ENCODE peak calls at places on chromosomes 7 and 10, in nine cellular contexts. One of them, this sample, is unnamed.
A peak's percentile ranks its signal among the peaks of the same experiment; 100 is the strongest.

GRCh38 chr10:24292304-24293291 is 83.7 kb downstream of the KIAA1217 start:
- DNase-seq in Right ventricle myocardium superior: no peak
- DNase-seq in hepatocyte: no peak
- DNase-seq in amniotic stem cell: no peak
- DNase-seq in stimulated activated CD8-positive, alpha-beta memory T cell treated with anti-CD3 and anti-CD28 coated beads, Interleukin-15, amount 100 ng/mL, for 4 hours: no peak
- DNase-seq in HS-5: no peak
- DNase-seq in activated naive CD4-positive, alpha-beta T cell: no peak
- DNase-seq in GM19239: no peak
- DNase-seq in anterior cingulate cortex: no peak
- DNase-seq in this sample: no peak

GRCh38 chr10:47421057-47421952 is 37.2 kb upstream of the ZNF488 start:
- DNase-seq in Right ventricle myocardium superior: no peak
- DNase-seq in hepatocyte: no peak
- DNase-seq in amniotic stem cell: peak; percentile 65
- DNase-seq in stimulated activated CD8-positive, alpha-beta memory T cell treated with anti-CD3 and anti-CD28 coated beads, Interleukin-15, amount 100 ng/mL, for 4 hours: no peak
- DNase-seq in HS-5: no peak
- DNase-seq in activated naive CD4-positive, alpha-beta T cell: no peak
- DNase-seq in GM19239: no peak
- DNase-seq in anterior cingulate cortex: no peak
- DNase-seq in this sample: no peak

GRCh38 chr10:113680172-113681111 is 730 bp downstream of the CASP7 start:
- DNase-seq in Right ventricle myocardium superior: peak; percentile 55
- DNase-seq in hepatocyte: peak; percentile 48
- DNase-seq in amniotic stem cell: no peak
- DNase-seq in stimulated activated CD8-positive, alpha-beta memory T cell treated with anti-CD3 and anti-CD28 coated beads, Interleukin-15, amount 100 ng/mL, for 4 hours: peak; percentile 15
- DNase-seq in HS-5: peak; percentile 78
- DNase-seq in activated naive CD4-positive, alpha-beta T cell: no peak
- DNase-seq in GM19239: peak; percentile 9
- DNase-seq in anterior cingulate cortex: peak; percentile 12
- DNase-seq in this sample: peak; percentile 52

GRCh38 chr10:126496771-126497545 is 108.7 kb upstream of the ADAM12 start:
- DNase-seq in Right ventricle myocardium superior: no peak
- DNase-seq in hepatocyte: no peak
- DNase-seq in amniotic stem cell: no peak
- DNase-seq in stimulated activated CD8-positive, alpha-beta memory T cell treated with anti-CD3 and anti-CD28 coated beads, Interleukin-15, amount 100 ng/mL, for 4 hours: no peak
- DNase-seq in HS-5: no peak
- DNase-seq in activated naive CD4-positive, alpha-beta T cell: no peak
- DNase-seq in GM19239: no peak
- DNase-seq in anterior cingulate cortex: no peak
- DNase-seq in this sample: no peak

GRCh38 chr10:110358869-110359629 is 54.3 kb upstream of the SMNDC1 start:
- DNase-seq in Right ventricle myocardium superior: peak; percentile 50
- DNase-seq in hepatocyte: no peak
- DNase-seq in amniotic stem cell: no peak
- DNase-seq in stimulated activated CD8-positive, alpha-beta memory T cell treated with anti-CD3 and anti-CD28 coated beads, Interleukin-15, amount 100 ng/mL, for 4 hours: no peak
- DNase-seq in HS-5: no peak
- DNase-seq in activated naive CD4-positive, alpha-beta T cell: no peak
- DNase-seq in GM19239: no peak
- DNase-seq in anterior cingulate cortex: no peak
- DNase-seq in this sample: no peak

GRCh38 chr10:72173635-72174296 is 42.0 kb upstream of the ANAPC16 start:
- DNase-seq in Right ventricle myocardium superior: no peak
- DNase-seq in hepatocyte: peak; percentile 6
- DNase-seq in amniotic stem cell: no peak
- DNase-seq in stimulated activated CD8-positive, alpha-beta memory T cell treated with anti-CD3 and anti-CD28 coated beads, Interleukin-15, amount 100 ng/mL, for 4 hours: no peak
- DNase-seq in HS-5: no peak
- DNase-seq in activated naive CD4-positive, alpha-beta T cell: no peak
- DNase-seq in GM19239: no peak
- DNase-seq in anterior cingulate cortex: no peak
- DNase-seq in this sample: no peak

GRCh38 chr7:54662701-54663100 is 96.3 kb downstream of the SEC61G start:
- DNase-seq in Right ventricle myocardium superior: no peak
- DNase-seq in hepatocyte: no peak
- DNase-seq in amniotic stem cell: no peak
- DNase-seq in stimulated activated CD8-positive, alpha-beta memory T cell treated with anti-CD3 and anti-CD28 coated beads, Interleukin-15, amount 100 ng/mL, for 4 hours: no peak
- DNase-seq in HS-5: no peak
- DNase-seq in activated naive CD4-positive, alpha-beta T cell: no peak
- DNase-seq in GM19239: no peak
- DNase-seq in anterior cingulate cortex: no peak
- DNase-seq in this sample: no peak

GRCh38 chr7:139648617-139648932 is 125.1 kb downstream of the CLEC2L start:
- DNase-seq in Right ventricle myocardium superior: no peak
- DNase-seq in hepatocyte: no peak
- DNase-seq in amniotic stem cell: no peak
- DNase-seq in stimulated activated CD8-positive, alpha-beta memory T cell treated with anti-CD3 and anti-CD28 coated beads, Interleukin-15, amount 100 ng/mL, for 4 hours: no peak
- DNase-seq in HS-5: no peak
- DNase-seq in activated naive CD4-positive, alpha-beta T cell: no peak
- DNase-seq in GM19239: no peak
- DNase-seq in anterior cingulate cortex: no peak
- DNase-seq in this sample: no peak

GRCh38 chr10:88152720-88153119 is 289.3 kb downstream of the PTEN start:
- DNase-seq in Right ventricle myocardium superior: no peak
- DNase-seq in hepatocyte: peak; percentile 44
- DNase-seq in amniotic stem cell: peak; percentile 97
- DNase-seq in stimulated activated CD8-positive, alpha-beta memory T cell treated with anti-CD3 and anti-CD28 coated beads, Interleukin-15, amount 100 ng/mL, for 4 hours: no peak
- DNase-seq in HS-5: peak; percentile 98
- DNase-seq in activated naive CD4-positive, alpha-beta T cell: peak; percentile 1
- DNase-seq in GM19239: peak; percentile 45
- DNase-seq in anterior cingulate cortex: no peak
- DNase-seq in this sample: no peak

GRCh38 chr7:96599288-96599936 is 110.2 kb downstream of the SEM1 start:
- DNase-seq in Right ventricle myocardium superior: no peak
- DNase-seq in hepatocyte: no peak
- DNase-seq in amniotic stem cell: no peak
- DNase-seq in stimulated activated CD8-positive, alpha-beta memory T cell treated with anti-CD3 and anti-CD28 coated beads, Interleukin-15, amount 100 ng/mL, for 4 hours: no peak
- DNase-seq in HS-5: no peak
- DNase-seq in activated naive CD4-positive, alpha-beta T cell: no peak
- DNase-seq in GM19239: no peak
- DNase-seq in anterior cingulate cortex: no peak
- DNase-seq in this sample: no peak

GRCh38 chr7:94313926-94314325 is 80.8 kb upstream of the COL1A2 start:
- DNase-seq in Right ventricle myocardium superior: no peak
- DNase-seq in hepatocyte: no peak
- DNase-seq in amniotic stem cell: no peak
- DNase-seq in stimulated activated CD8-positive, alpha-beta memory T cell treated with anti-CD3 and anti-CD28 coated beads, Interleukin-15, amount 100 ng/mL, for 4 hours: no peak
- DNase-seq in HS-5: no peak
- DNase-seq in activated naive CD4-positive, alpha-beta T cell: no peak
- DNase-seq in GM19239: no peak
- DNase-seq in anterior cingulate cortex: no peak
- DNase-seq in this sample: no peak

GRCh38 chr10:72332423-72333110 is 22.2 kb downstream of the DNAJB12 start:
- DNase-seq in Right ventricle myocardium superior: no peak
- DNase-seq in hepatocyte: no peak
- DNase-seq in amniotic stem cell: no peak
- DNase-seq in stimulated activated CD8-positive, alpha-beta memory T cell treated with anti-CD3 and anti-CD28 coated beads, Interleukin-15, amount 100 ng/mL, for 4 hours: no peak
- DNase-seq in HS-5: no peak
- DNase-seq in activated naive CD4-positive, alpha-beta T cell: no peak
- DNase-seq in GM19239: no peak
- DNase-seq in anterior cingulate cortex: no peak
- DNase-seq in this sample: peak; percentile 23

GRCh38 chr7:46930336-46930735 is 651.6 kb downstream of the TNS3 start:
- DNase-seq in Right ventricle myocardium superior: no peak
- DNase-seq in hepatocyte: peak; percentile 75
- DNase-seq in amniotic stem cell: peak; percentile 85
- DNase-seq in stimulated activated CD8-positive, alpha-beta memory T cell treated with anti-CD3 and anti-CD28 coated beads, Interleukin-15, amount 100 ng/mL, for 4 hours: no peak
- DNase-seq in HS-5: peak; percentile 93
- DNase-seq in activated naive CD4-positive, alpha-beta T cell: no peak
- DNase-seq in GM19239: no peak
- DNase-seq in anterior cingulate cortex: no peak
- DNase-seq in this sample: no peak

GRCh38 chr10:3754727-3755439 is 30.1 kb downstream of the KLF6 start:
- DNase-seq in Right ventricle myocardium superior: no peak
- DNase-seq in hepatocyte: peak; percentile 81
- DNase-seq in amniotic stem cell: peak; percentile 48
- DNase-seq in stimulated activated CD8-positive, alpha-beta memory T cell treated with anti-CD3 and anti-CD28 coated beads, Interleukin-15, amount 100 ng/mL, for 4 hours: no peak
- DNase-seq in HS-5: no peak
- DNase-seq in activated naive CD4-positive, alpha-beta T cell: no peak
- DNase-seq in GM19239: no peak
- DNase-seq in anterior cingulate cortex: no peak
- DNase-seq in this sample: no peak

GRCh38 chr10:17257466-17258321 is 29.7 kb downstream of the VIM start:
- DNase-seq in Right ventricle myocardium superior: no peak
- DNase-seq in hepatocyte: peak; percentile 85
- DNase-seq in amniotic stem cell: peak; percentile 72
- DNase-seq in stimulated activated CD8-positive, alpha-beta memory T cell treated with anti-CD3 and anti-CD28 coated beads, Interleukin-15, amount 100 ng/mL, for 4 hours: no peak
- DNase-seq in HS-5: peak; percentile 35
- DNase-seq in activated naive CD4-positive, alpha-beta T cell: no peak
- DNase-seq in GM19239: peak; percentile 33
- DNase-seq in anterior cingulate cortex: peak; percentile 10
- DNase-seq in this sample: peak; percentile 33

GRCh38 chr10:110618206-110618605 is 25.9 kb upstream of the RBM20 start:
- DNase-seq in Right ventricle myocardium superior: no peak
- DNase-seq in hepatocyte: no peak
- DNase-seq in amniotic stem cell: no peak
- DNase-seq in stimulated activated CD8-positive, alpha-beta memory T cell treated with anti-CD3 and anti-CD28 coated beads, Interleukin-15, amount 100 ng/mL, for 4 hours: no peak
- DNase-seq in HS-5: no peak
- DNase-seq in activated naive CD4-positive, alpha-beta T cell: no peak
- DNase-seq in GM19239: no peak
- DNase-seq in anterior cingulate cortex: no peak
- DNase-seq in this sample: no peak

GRCh38 chr10:90999512-91000172 is 78.8 kb upstream of the ANKRD1 start:
- DNase-seq in Right ventricle myocardium superior: no peak
- DNase-seq in hepatocyte: no peak
- DNase-seq in amniotic stem cell: no peak
- DNase-seq in stimulated activated CD8-positive, alpha-beta memory T cell treated with anti-CD3 and anti-CD28 coated beads, Interleukin-15, amount 100 ng/mL, for 4 hours: no peak
- DNase-seq in HS-5: no peak
- DNase-seq in activated naive CD4-positive, alpha-beta T cell: no peak
- DNase-seq in GM19239: no peak
- DNase-seq in anterior cingulate cortex: no peak
- DNase-seq in this sample: no peak

GRCh38 chr7:111486472-111487142 is 75.7 kb downstream of the IMMP2L start:
- DNase-seq in Right ventricle myocardium superior: no peak
- DNase-seq in hepatocyte: peak; percentile 65
- DNase-seq in amniotic stem cell: peak; percentile 21
- DNase-seq in stimulated activated CD8-positive, alpha-beta memory T cell treated with anti-CD3 and anti-CD28 coated beads, Interleukin-15, amount 100 ng/mL, for 4 hours: no peak
- DNase-seq in HS-5: peak; percentile 14
- DNase-seq in activated naive CD4-positive, alpha-beta T cell: no peak
- DNase-seq in GM19239: peak; percentile 3
- DNase-seq in anterior cingulate cortex: no peak
- DNase-seq in this sample: peak; percentile 27

GRCh38 chr10:76255241-76255640 is 823.8 kb downstream of the LRMDA start:
- DNase-seq in Right ventricle myocardium superior: no peak
- DNase-seq in hepatocyte: no peak
- DNase-seq in amniotic stem cell: no peak
- DNase-seq in stimulated activated CD8-positive, alpha-beta memory T cell treated with anti-CD3 and anti-CD28 coated beads, Interleukin-15, amount 100 ng/mL, for 4 hours: no peak
- DNase-seq in HS-5: no peak
- DNase-seq in activated naive CD4-positive, alpha-beta T cell: no peak
- DNase-seq in GM19239: no peak
- DNase-seq in anterior cingulate cortex: no peak
- DNase-seq in this sample: no peak

GRCh38 chr7:158371856-158372255 is 215.8 kb downstream of the PTPRN2 start:
- DNase-seq in Right ventricle myocardium superior: no peak
- DNase-seq in hepatocyte: no peak
- DNase-seq in amniotic stem cell: no peak
- DNase-seq in stimulated activated CD8-positive, alpha-beta memory T cell treated with anti-CD3 and anti-CD28 coated beads, Interleukin-15, amount 100 ng/mL, for 4 hours: no peak
- DNase-seq in HS-5: no peak
- DNase-seq in activated naive CD4-positive, alpha-beta T cell: no peak
- DNase-seq in GM19239: no peak
- DNase-seq in anterior cingulate cortex: no peak
- DNase-seq in this sample: no peak

GRCh38 chr7:47734287-47734948 is 152.5 kb upstream of the TNS3 start:
- DNase-seq in Right ventricle myocardium superior: no peak
- DNase-seq in hepatocyte: no peak
- DNase-seq in amniotic stem cell: no peak
- DNase-seq in stimulated activated CD8-positive, alpha-beta memory T cell treated with anti-CD3 and anti-CD28 coated beads, Interleukin-15, amount 100 ng/mL, for 4 hours: no peak
- DNase-seq in HS-5: no peak
- DNase-seq in activated naive CD4-positive, alpha-beta T cell: no peak
- DNase-seq in GM19239: no peak
- DNase-seq in anterior cingulate cortex: no peak
- DNase-seq in this sample: no peak

GRCh38 chr7:2164156-2164555 is 68.6 kb downstream of the MAD1L1 start:
- DNase-seq in Right ventricle myocardium superior: no peak
- DNase-seq in hepatocyte: no peak
- DNase-seq in amniotic stem cell: no peak
- DNase-seq in stimulated activated CD8-positive, alpha-beta memory T cell treated with anti-CD3 and anti-CD28 coated beads, Interleukin-15, amount 100 ng/mL, for 4 hours: no peak
- DNase-seq in HS-5: no peak
- DNase-seq in activated naive CD4-positive, alpha-beta T cell: no peak
- DNase-seq in GM19239: no peak
- DNase-seq in anterior cingulate cortex: no peak
- DNase-seq in this sample: no peak

GRCh38 chr7:82087099-82087498 is 317.3 kb upstream of the HGF start:
- DNase-seq in Right ventricle myocardium superior: no peak
- DNase-seq in hepatocyte: no peak
- DNase-seq in amniotic stem cell: no peak
- DNase-seq in stimulated activated CD8-positive, alpha-beta memory T cell treated with anti-CD3 and anti-CD28 coated beads, Interleukin-15, amount 100 ng/mL, for 4 hours: no peak
- DNase-seq in HS-5: no peak
- DNase-seq in activated naive CD4-positive, alpha-beta T cell: no peak
- DNase-seq in GM19239: no peak
- DNase-seq in anterior cingulate cortex: no peak
- DNase-seq in this sample: no peak

GRCh38 chr7:75889826-75890225 is 11.0 kb downstream of the RHBDD2 start:
- DNase-seq in Right ventricle myocardium superior: no peak
- DNase-seq in hepatocyte: no peak
- DNase-seq in amniotic stem cell: no peak
- DNase-seq in stimulated activated CD8-positive, alpha-beta memory T cell treated with anti-CD3 and anti-CD28 coated beads, Interleukin-15, amount 100 ng/mL, for 4 hours: no peak
- DNase-seq in HS-5: no peak
- DNase-seq in activated naive CD4-positive, alpha-beta T cell: no peak
- DNase-seq in GM19239: no peak
- DNase-seq in anterior cingulate cortex: no peak
- DNase-seq in this sample: no peak

GRCh38 chr7:2617710-2617975 is 14.1 kb upstream of the TTYH3 start:
- DNase-seq in Right ventricle myocardium superior: no peak
- DNase-seq in hepatocyte: no peak
- DNase-seq in amniotic stem cell: no peak
- DNase-seq in stimulated activated CD8-positive, alpha-beta memory T cell treated with anti-CD3 and anti-CD28 coated beads, Interleukin-15, amount 100 ng/mL, for 4 hours: no peak
- DNase-seq in HS-5: no peak
- DNase-seq in activated naive CD4-positive, alpha-beta T cell: no peak
- DNase-seq in GM19239: no peak
- DNase-seq in anterior cingulate cortex: no peak
- DNase-seq in this sample: no peak

GRCh38 chr10:6786579-6787031 is 206.5 kb upstream of the PRKCQ start:
- DNase-seq in Right ventricle myocardium superior: no peak
- DNase-seq in hepatocyte: peak; percentile 53
- DNase-seq in amniotic stem cell: peak; percentile 59
- DNase-seq in stimulated activated CD8-positive, alpha-beta memory T cell treated with anti-CD3 and anti-CD28 coated beads, Interleukin-15, amount 100 ng/mL, for 4 hours: no peak
- DNase-seq in HS-5: no peak
- DNase-seq in activated naive CD4-positive, alpha-beta T cell: no peak
- DNase-seq in GM19239: no peak
- DNase-seq in anterior cingulate cortex: peak; percentile 14
- DNase-seq in this sample: no peak

This sample was measured in GF-D8.